ENCODE peak calls at places on chromosomes 16 and 17, in six cellular contexts. L, Z, M, W, Q and D are unnamed samples.

GRCh38 chr17:67435122-67435521 is 58.0 kb downstream of the PITPNC1 start:
- DNase-seq in L (peak), Z (no peak), M (no peak), W (peak), Q (no peak), D (no peak)

GRCh38 chr16:86343733-86344585 is 166.4 kb upstream of the FOXF1 start:
- DNase-seq in L (no peak), Z (no peak), M (no peak), W (no peak), Q (no peak), D (no peak)

GRCh38 chr17:38751144-38751802 is 1.3 kb upstream of the PSMB3 start:
- DNase-seq in L (no peak), Z (no peak), M (no peak), W (no peak), Q (no peak), D (no peak)

GRCh38 chr17:70780031-70780430 is 610.7 kb downstream of the KCNJ2 start:
- DNase-seq in L (no peak), Z (no peak), M (no peak), W (no peak), Q (no peak), D (no peak)

GRCh38 chr17:40617678-40618240 is 29.9 kb downstream of the SMARCE1 start:
- DNase-seq in L (no peak), Z (peak), M (no peak), W (no peak), Q (no peak), D (peak)

GRCh38 chr17:33786478-33786877 is 468.6 kb upstream of the CCL2 start:
- DNase-seq in L (no peak), Z (peak), M (no peak), W (no peak), Q (no peak), D (no peak)

GRCh38 chr16:87648236-87648635 is 45.9 kb downstream of the JPH3 start:
- DNase-seq in L (no peak), Z (no peak), M (no peak), W (no peak), Q (no peak), D (no peak)

GRCh38 chr17:77282524-77283515 is 142.1 kb downstream of the SEC14L1 start:
- DNase-seq in L (no peak), Z (no peak), M (no peak), W (no peak), Q (no peak), D (no peak)

GRCh38 chr17:50603340-50603739 is 31.3 kb upstream of the ABCC3 start:
- DNase-seq in L (no peak), Z (no peak), M (no peak), W (no peak), Q (no peak), D (no peak)

GRCh38 chr16:31876955-31877828 is 3.6 kb downstream of the ZNF267 start:
- DNase-seq in L (no peak), Z (no peak), M (no peak), W (no peak), Q (no peak), D (no peak)

GRCh38 chr16:87762071-87762571 is 3.7 kb downstream of the KLHDC4 start:
- DNase-seq in L (no peak), Z (no peak), M (no peak), W (no peak), Q (no peak), D (no peak)

GRCh38 chr16:4240624-4241023 is 1.3 kb downstream of the SRL start:
- DNase-seq in L (no peak), Z (no peak), M (no peak), W (no peak), Q (no peak), D (no peak)

GRCh38 chr17:77325826-77326581 is 185.2 kb downstream of the SEC14L1 start:
- DNase-seq in L (peak), Z (no peak), M (no peak), W (peak), Q (peak), D (no peak)

GRCh38 chr16:48383877-48384304 is 1.3 kb downstream of the SIAH1 start:
- DNase-seq in L (peak), Z (peak), M (no peak), W (no peak), Q (no peak), D (no peak)

GRCh38 chr17:43662432-43663141 is 865 bp upstream of the MEOX1 start:
- DNase-seq in L (no peak), Z (no peak), M (no peak), W (no peak), Q (no peak), D (no peak)

GRCh38 chr17:72123496-72123963 is 2.7 kb downstream of the SOX9 start:
- DNase-seq in L (no peak), Z (no peak), M (no peak), W (no peak), Q (no peak), D (peak)

GRCh38 chr16:53692146-53692545 is 11.5 kb downstream of the RPGRIP1L start:
- DNase-seq in L (no peak), Z (no peak), M (no peak), W (no peak), Q (no peak), D (peak)

GRCh38 chr17:58302919-58303551 is 22.3 kb upstream of the MPO start:
- DNase-seq in L (no peak), Z (no peak), M (no peak), W (peak), Q (no peak), D (no peak)

GRCh38 chr17:37480427-37480826 is 9.3 kb upstream of the DUSP14 start:
- DNase-seq in L (no peak), Z (no peak), M (no peak), W (no peak), Q (no peak), D (no peak)

GRCh38 chr17:10612957-10613744 is 44.0 kb downstream of the MYH3 start:
- DNase-seq in L (no peak), Z (no peak), M (no peak), W (peak), Q (no peak), D (no peak)

GRCh38 chr17:47717845-47718621 is 15.0 kb upstream of the TBX21 start:
- DNase-seq in L (no peak), Z (no peak), M (no peak), W (no peak), Q (no peak), D (no peak)

GRCh38 chr16:85329059-85329812 is 217.0 kb upstream of the CIBAR2 start:
- DNase-seq in L (no peak), Z (no peak), M (peak), W (no peak), Q (no peak), D (no peak)

GRCh38 chr17:34254651-34255380 is at the start of gene CCL2:
- DNase-seq in L (peak), Z (peak), M (peak), W (no peak), Q (no peak), D (peak)

GRCh38 chr16:24801761-24802302 is 43.9 kb upstream of the SLC5A11 start:
- DNase-seq in L (no peak), Z (no peak), M (no peak), W (no peak), Q (no peak), D (no peak)

GRCh38 chr17:75487351-75488070 is 27.8 kb downstream of the CASKIN2 start:
- DNase-seq in L (no peak), Z (no peak), M (no peak), W (no peak), Q (no peak), D (no peak)

GRCh38 chr17:55577687-55578086 is 66.4 kb upstream of the SMIM36 start:
- DNase-seq in L (no peak), Z (no peak), M (no peak), W (no peak), Q (no peak), D (no peak)

GRCh38 chr17:17380156-17380925 is 77.2 kb downstream of the NT5M start:
- DNase-seq in L (no peak), Z (no peak), M (no peak), W (no peak), Q (no peak), D (peak)

GRCh38 chr16:88685156-88686061 is 898 bp downstream of the SNAI3 start:
- DNase-seq in L (no peak), Z (no peak), M (no peak), W (peak), Q (no peak), D (no peak)

GRCh38 chr17:67016039-67016762 is 28.2 kb upstream of the CACNG1 start:
- DNase-seq in L (no peak), Z (no peak), M (no peak), W (no peak), Q (no peak), D (no peak)

GRCh38 chr16:88561485-88562369 is 8.5 kb upstream of the ZC3H18 start:
- DNase-seq in L (no peak), Z (peak), M (peak), W (peak), Q (no peak), D (peak)

GRCh38 chr16:21169249-21169981 is 10.9 kb downstream of the LDAF1 start:
- DNase-seq in L (no peak), Z (no peak), M (no peak), W (no peak), Q (no peak), D (no peak)

GRCh38 chr16:88789593-88789992 is 4.6 kb upstream of the PIEZO1 start:
- DNase-seq in L (no peak), Z (no peak), M (no peak), W (no peak), Q (no peak), D (no peak)

GRCh38 chr16:69932228-69932627 is 18.9 kb upstream of the CLEC18A start:
- DNase-seq in L (no peak), Z (no peak), M (no peak), W (no peak), Q (no peak), D (no peak)

GRCh38 chr16:67326472-67327309 is at the start of the genes KCTD19 and LRRC36:
- DNase-seq in L (no peak), Z (peak), M (peak), W (peak), Q (no peak), D (peak)
- TF ChIP-seq CTCF in L (peak), Z (peak), M (peak), W (no peak), Q (peak), D (peak)

DNA sequence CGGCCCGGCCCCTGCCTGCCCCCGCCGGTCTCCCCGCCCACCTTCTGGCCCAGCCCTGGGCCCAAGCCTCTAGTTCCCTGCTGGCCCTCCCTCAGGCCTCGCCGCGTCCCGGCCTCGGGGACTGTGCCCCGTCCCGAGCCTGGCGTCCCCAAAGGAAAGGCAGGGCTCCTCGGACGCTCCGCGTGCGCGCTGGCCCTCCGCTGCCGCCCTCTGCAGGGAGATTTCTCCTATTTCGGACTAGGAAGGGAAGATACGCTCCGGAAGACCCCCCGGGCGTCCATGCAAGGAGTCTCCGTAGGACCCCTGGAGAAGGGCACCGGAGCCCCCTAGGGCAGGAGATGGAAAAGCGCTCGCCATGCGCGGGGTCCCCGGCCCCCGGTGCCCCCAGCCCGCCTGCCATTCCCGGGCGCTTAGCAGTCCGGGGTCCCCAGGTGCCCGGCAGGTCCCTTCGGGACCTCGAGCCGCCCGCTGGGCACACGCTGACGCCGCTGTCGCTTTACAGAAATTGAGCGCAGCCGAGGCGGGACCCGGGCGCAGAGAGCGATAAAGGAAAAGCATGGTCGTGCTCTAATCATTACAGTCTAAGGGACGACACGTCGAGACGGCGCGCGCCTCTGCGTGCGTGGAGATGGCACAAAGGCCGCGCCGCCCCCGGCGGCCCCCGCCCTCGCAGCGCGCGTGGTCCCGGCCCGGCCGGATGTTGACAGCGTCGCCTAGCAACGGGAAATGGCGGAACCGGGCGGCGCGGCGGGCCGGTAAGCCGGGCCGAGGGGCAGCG is at the start of gene CCDC40:
- DNase-seq in L (peak), Z (peak), M (peak), W (peak), Q (peak), D (peak)
- TF ChIP-seq CTCF in L (no peak), Z (peak), M (no peak), W (no peak), Q (peak), D (peak)

GRCh38 chr16:1691276-1691675 is 13.2 kb downstream of the JPT2 start:
- DNase-seq in L (no peak), Z (no peak), M (no peak), W (no peak), Q (no peak), D (no peak)
- TF ChIP-seq CTCF in L (peak), Z (no peak), M (no peak), W (no peak), Q (no peak), D (no peak)

GRCh38 chr17:5838661-5839300 is 231.4 kb upstream of the WSCD1 start:
- DNase-seq in L (no peak), Z (no peak), M (no peak), W (no peak), Q (no peak), D (no peak)
- TF ChIP-seq CTCF in L (no peak), Z (no peak), M (no peak), W (no peak), Q (no peak), D (no peak)

GRCh38 chr17:28910534-28910933 is 7.7 kb upstream of the DHRS13 start:
- DNase-seq in L (no peak), Z (no peak), M (no peak), W (no peak), Q (no peak), D (no peak)

GRCh38 chr17:28908640-28909098 is 5.8 kb upstream of the DHRS13 start:
- DNase-seq in L (peak), Z (peak), M (no peak), W (peak), Q (no peak), D (no peak)

GRCh38 chr17:28911411-28912045 is 8.6 kb upstream of the DHRS13 start:
- DNase-seq in L (no peak), Z (no peak), M (no peak), W (no peak), Q (no peak), D (no peak)

GRCh38 chr17:28912938-28913333 is 10.1 kb upstream of the DHRS13 start:
- DNase-seq in L (no peak), Z (no peak), M (no peak), W (no peak), Q (no peak), D (no peak)

DNA sequence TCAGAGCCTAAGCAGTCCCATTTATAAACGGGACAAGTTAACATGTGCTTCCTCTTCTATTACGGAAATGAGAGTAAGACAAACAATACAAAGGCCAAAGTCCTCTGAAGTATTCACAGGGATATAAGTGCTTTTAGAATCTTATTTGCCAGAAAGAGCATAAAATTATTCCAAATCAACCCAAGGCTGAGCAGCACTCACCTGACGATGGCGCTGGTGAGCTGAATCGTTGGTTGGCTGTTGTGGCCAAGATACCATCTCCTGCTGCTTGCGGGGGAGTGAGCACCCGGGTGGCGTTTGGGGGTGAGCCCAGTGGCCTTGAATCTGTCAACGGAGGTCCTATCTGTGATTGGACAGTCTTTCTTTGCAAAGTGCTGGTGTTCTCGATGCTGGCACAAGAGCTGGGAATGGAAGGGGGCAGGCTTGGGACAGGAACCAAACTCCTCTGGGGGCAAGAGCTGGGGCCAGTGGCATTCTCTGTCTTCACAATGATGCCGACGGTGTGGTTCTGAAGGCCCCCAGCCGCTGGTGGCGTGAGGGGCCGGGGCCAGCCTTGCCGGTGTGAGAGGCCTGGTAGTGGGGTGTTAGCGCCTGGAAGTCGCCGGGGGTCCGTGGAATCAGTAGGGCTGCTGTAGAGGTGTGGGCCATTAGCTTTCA is 9.5 kb upstream of the DHRS13 start:
- DNase-seq in L (no peak), Z (no peak), M (no peak), W (no peak), Q (no peak), D (peak)
- TF ChIP-seq CTCF in L (peak), Z (no peak), M (peak), W (no peak), Q (peak), D (no peak)

DNA sequence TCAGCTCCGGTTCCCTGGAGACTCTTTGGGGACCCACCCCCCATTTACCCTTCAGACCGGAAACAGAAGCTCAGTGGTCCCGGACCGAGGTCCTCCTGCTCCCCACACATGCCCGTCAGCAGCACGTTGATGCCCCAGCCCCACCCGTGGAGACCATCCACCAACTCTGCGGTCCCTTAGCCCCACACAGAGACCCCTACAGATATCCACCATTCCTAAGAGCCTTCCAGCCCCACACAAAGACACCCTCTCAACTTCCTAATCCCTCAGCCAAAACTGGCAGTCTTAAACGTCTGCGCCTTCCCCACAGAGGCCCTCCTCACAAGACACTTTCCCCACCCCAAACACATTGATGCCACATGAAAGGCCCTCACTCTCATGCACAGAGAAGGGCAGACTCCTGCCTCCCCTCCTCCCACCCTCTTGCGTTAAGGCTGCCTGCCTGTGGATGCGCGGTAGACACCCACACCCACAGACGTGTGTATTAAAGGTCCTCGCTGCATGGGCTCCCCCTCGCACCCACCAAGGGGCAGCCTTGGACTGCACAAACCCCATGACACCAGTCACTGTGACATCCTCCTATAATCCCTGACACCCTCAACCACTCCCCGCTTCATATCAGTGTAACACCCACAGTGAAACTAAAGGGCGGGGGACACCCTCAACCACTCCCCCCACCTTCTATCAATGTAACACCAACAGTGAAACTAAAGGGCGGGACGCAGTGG is 58.2 kb upstream of the RPH3AL start:
- DNase-seq in L (no peak), Z (no peak), M (no peak), W (no peak), Q (no peak), D (peak)
- TF ChIP-seq CTCF in L (no peak), Z (no peak), M (no peak), W (no peak), Q (no peak), D (no peak)